ENCODE peak calls at places on chromosomes 12 and 14, in four cellular contexts. W is spleen, J is stomach, X is Peyer's patch. V is an unnamed sample.
A peak's percentile ranks its signal among the peaks of the same experiment; 100 is the strongest.

GRCh38 chr12:107731376-107731775 is 29.6 kb downstream of the PRDM4 start:
- DNase-seq in W (no peak), J (no peak), X (peak; percentile 80), V (no peak)

GRCh38 chr14:85416771-85417170 is 113.2 kb upstream of the FLRT2 start:
- DNase-seq in W (no peak), J (no peak), X (no peak), V (no peak)

GRCh38 chr12:25771062-25771461 is 187.4 kb upstream of the RASSF8 start:
- DNase-seq in W (no peak), J (no peak), X (no peak), V (no peak)

GRCh38 chr12:7859552-7859951 is 13.2 kb downstream of the SLC2A14 start:
- DNase-seq in W (no peak), J (no peak), X (no peak), V (no peak)

GRCh38 chr14:23186913-23187654 is 3.6 kb upstream of the SLC7A8 start:
- DNase-seq in W (no peak), J (peak; percentile 46), X (peak; percentile 69), V (no peak)

GRCh38 chr12:8519208-8519607 is 5.9 kb downstream of the CLEC4D start:
- DNase-seq in W (no peak), J (no peak), X (no peak), V (no peak)

GRCh38 chr12:79661629-79662028 is 29.1 kb downstream of the PAWR start:
- DNase-seq in W (no peak), J (no peak), X (no peak), V (no peak)

GRCh38 chr14:90853116-90853515 is 36.9 kb upstream of the TTC7B start:
- DNase-seq in W (no peak), J (no peak), X (no peak), V (no peak)

GRCh38 chr14:101898416-101898815 is 66.0 kb upstream of the DYNC1H1 start:
- DNase-seq in W (no peak), J (no peak), X (no peak), V (no peak)

GRCh38 chr14:105080161-105080560 is 14.9 kb upstream of the GPR132 start:
- DNase-seq in W (no peak), J (no peak), X (peak; percentile 27), V (no peak)

GRCh38 chr14:22231022-22231421 is 358.0 kb downstream of the DAD1 start:
- DNase-seq in W (no peak), J (no peak), X (peak; percentile 56), V (no peak)

GRCh38 chr14:101598159-101598558 is 36.9 kb downstream of the DIO3 start:
- DNase-seq in W (no peak), J (no peak), X (no peak), V (no peak)

GRCh38 chr12:48917857-48918537 is 7.3 kb downstream of the FKBP11 start:
- DNase-seq in W (no peak), J (no peak), X (peak; percentile 72), V (no peak)

GRCh38 chr12:54232790-54233189 is 44.0 kb upstream of the SMUG1 start:
- DNase-seq in W (no peak), J (no peak), X (no peak), V (no peak)

GRCh38 chr12:40620564-40621019 is 71.6 kb upstream of the CNTN1 start:
- DNase-seq in W (no peak), J (no peak), X (no peak), V (no peak)

GRCh38 chr12:97482153-97482693 is 19.6 kb downstream of the RMST start:
- DNase-seq in W (no peak), J (no peak), X (no peak), V (no peak)

GRCh38 chr12:62604856-62605255 is 138.2 kb downstream of the MON2 start:
- DNase-seq in W (no peak), J (no peak), X (no peak), V (no peak)

GRCh38 chr14:31934767-31935266 is 142.3 kb upstream of the ARHGAP5 start:
- DNase-seq in W (no peak), J (no peak), X (peak; percentile 70), V (no peak)

GRCh38 chr14:55571125-55571889 is 8.7 kb upstream of the KTN1 start:
- DNase-seq in W (no peak), J (no peak), X (no peak), V (no peak)

GRCh38 chr14:59189281-59189821 is 884 bp downstream of the DAAM1 start:
- DNase-seq in W (peak; percentile 88), J (no peak), X (no peak), V (peak; percentile 62)

GRCh38 chr12:88924162-88924561 is 343.9 kb upstream of the KITLG start:
- DNase-seq in W (no peak), J (no peak), X (no peak), V (no peak)

GRCh38 chr14:95156765-95157194 is 549 bp downstream of the DICER1 start:
- DNase-seq in W (peak; percentile 93), J (peak; percentile 46), X (peak; percentile 65), V (peak; percentile 73)

DNA sequence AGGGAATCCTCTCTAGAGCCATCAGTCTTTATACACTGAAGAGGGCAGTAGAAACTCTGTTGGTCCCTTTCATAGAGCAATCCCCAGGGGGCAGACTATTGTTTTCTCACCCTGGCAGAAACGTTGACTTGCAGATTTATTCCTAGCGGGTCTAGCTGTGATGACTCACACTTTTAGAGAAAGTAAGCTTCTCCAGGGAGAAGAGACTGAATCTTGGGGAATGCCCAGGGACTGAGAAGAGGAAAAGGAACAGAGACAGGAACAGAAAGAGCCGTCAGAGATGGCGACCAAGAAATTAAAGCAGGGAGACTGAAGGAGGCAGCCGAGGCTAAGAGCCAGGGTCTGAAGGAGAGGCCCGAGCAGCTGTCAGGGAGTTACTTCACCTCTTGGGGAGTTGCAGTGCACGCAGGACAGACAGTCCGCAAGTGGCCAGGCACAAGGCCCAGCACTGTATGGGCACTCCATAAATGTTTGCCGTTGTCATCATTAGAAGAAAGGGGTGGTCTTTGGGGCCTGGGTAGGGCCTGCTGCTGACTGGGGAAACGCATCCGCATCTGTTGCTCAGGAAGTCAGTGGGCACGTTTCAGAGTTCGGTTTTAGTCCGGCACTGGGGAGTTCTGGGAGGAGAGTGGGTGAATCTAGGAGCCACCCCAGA is 13.0 kb downstream of the PLEKHG6 start:
- DNase-seq in W (peak; percentile 79), J (peak; percentile 42), X (no peak), V (no peak)
- H3K27ac ChIP-seq in W (peak overlapping the region; percentile 84), J (peak overlapping the region; percentile 75), X (peak overlapping the region; percentile 62), V (peak overlapping the region; percentile 45)

DNA sequence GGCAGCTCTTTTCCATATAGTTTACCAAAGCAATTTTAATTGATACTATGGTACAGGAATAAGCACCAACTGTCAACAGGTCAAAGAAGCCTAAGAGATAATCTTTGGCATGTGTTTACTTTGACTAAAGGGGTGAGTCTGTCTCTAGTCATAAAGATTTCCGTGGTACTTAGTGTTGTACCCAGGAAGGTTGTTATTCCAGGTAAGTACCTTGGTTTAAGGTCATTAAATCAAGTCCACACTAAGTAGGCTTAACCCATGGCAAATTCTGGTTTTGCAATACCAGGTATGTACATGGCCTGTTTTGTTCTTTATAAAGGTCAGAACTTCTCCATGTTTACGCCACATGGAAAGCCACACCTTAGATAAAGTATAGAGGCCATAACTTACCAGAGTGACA is 10.0 kb downstream of the MAX start:
- DNase-seq in W (no peak), J (no peak), X (no peak), V (no peak)
- H3K36me3 ChIP-seq in W (peaks cover 84% of the 10 kb centered on the region), J (peaks cover 69% of the 10 kb centered on the region), X (peaks cover 3% of the 10 kb centered on the region), V (peaks cover 98% of the 10 kb centered on the region)

GRCh38 chr12:64634508-64635092 is 24.3 kb downstream of the RASSF3 start:
- DNase-seq in W (no peak), J (no peak), X (no peak), V (no peak)

GRCh38 chr12:64633186-64633939 is 23.1 kb downstream of the RASSF3 start:
- DNase-seq in W (no peak), J (no peak), X (no peak), V (no peak)

GRCh38 chr12:64635356-64635998 is 25.2 kb downstream of the RASSF3 start:
- DNase-seq in W (no peak), J (no peak), X (no peak), V (no peak)

GRCh38 chr12:64631197-64631596 is 20.9 kb downstream of the RASSF3 start:
- DNase-seq in W (no peak), J (no peak), X (no peak), V (no peak)

DNA sequence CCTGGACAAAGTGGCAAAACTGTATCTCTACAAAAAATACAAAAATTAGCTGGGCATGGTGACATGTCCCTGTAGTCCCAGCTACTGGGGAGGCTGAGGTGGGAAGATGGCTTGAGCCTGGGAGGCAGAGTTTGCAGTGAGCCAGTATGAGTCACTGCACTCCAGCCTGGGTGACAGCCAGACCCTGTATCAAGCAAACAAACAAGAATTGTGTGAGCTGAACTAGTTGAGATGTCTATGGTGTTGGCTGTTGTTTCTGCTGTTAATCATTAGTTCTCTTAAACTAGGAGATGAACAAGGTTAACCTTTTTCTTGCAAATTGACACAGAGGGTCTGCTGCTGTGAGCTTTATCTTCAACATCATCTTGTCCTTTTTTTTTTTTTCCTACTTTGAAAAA is 23.6 kb downstream of the RASSF3 start:
- DNase-seq in W (no peak), J (peak; percentile 74), X (peak; percentile 70), V (no peak)
- H3K27ac ChIP-seq in W (peak overlapping the region; percentile 59), J (no peak overlapping the region), X (no peak overlapping the region), V (no peak overlapping the region)

DNA sequence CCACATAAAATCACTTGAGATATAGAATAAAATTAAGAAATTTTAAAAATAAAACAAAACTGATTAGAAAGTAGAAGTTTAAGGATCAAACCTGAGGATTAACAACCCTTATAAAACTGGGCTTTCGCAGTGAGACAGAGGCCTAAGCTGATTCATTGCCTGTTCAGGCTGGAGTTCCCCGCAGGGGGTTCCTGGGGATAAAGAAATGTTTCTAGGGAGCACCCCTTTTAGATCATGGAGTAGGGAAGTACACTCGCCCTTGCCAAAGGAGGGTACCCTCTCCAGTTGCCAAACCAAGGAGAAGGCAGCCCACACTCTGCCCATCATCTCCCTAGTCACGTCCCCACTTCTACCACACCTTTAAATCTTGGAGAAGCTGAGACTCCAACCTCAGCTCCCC is 6.8 kb downstream of the GLIPR1 start:
- DNase-seq in W (no peak), J (no peak), X (no peak), V (no peak)
- H3K36me3 ChIP-seq in W (no peaks in the 10 kb centered on the region), J (no peaks in the 10 kb centered on the region), X (no peaks in the 10 kb centered on the region), V (peaks cover 13% of the 10 kb centered on the region)

GRCh38 chr12:28759334-28759733 is 389.7 kb upstream of the FAR2 start:
- DNase-seq in W (no peak), J (no peak), X (no peak), V (no peak)
- H3K27ac ChIP-seq in W (no peak overlapping the region), J (no peak overlapping the region), X (no peak overlapping the region), V (no peak overlapping the region)

GRCh38 chr12:10069099-10069498 is 29.7 kb downstream of the CLEC1A start:
- DNase-seq in W (no peak), J (no peak), X (no peak), V (no peak)
- H3K36me3 ChIP-seq in W (no peaks in the 10 kb centered on the region), J (no peaks in the 10 kb centered on the region), X (no peaks in the 10 kb centered on the region), V (no peaks in the 10 kb centered on the region)

V was measured in RWPE2.